ENCODE peak calls at places on chromosomes 7 and 10, in nine cellular contexts. M is NT2/D1; S is kidney tubule cell; K is occipital lobe; N is adrenal gland; T is CD4-positive, CD25-positive, alpha-beta regulatory T cell; X is NB4; E is AG04449; G is activated CD8-positive, alpha-beta T cell treated with anti-CD3 and anti-CD28 coated beads, Interleukin-2, amount 10 ng/mL, durations not matched to agents 7 days and 5 days. A is an unnamed sample.

GRCh38 chr7:1862560-1862959 is 192.5 kb downstream of the ELFN1 start:
- DNase-seq in M (no peak), S (no peak), K (no peak), N (no peak), T (no peak), X (no peak), E (no peak), G (no peak), A (no peak)

GRCh38 chr7:2576742-2577491 is 18.1 kb downstream of the IQCE start:
- DNase-seq in M (no peak), S (no peak), K (no peak), N (no peak), T (no peak), X (no peak), E (no peak), G (no peak), A (no peak)

GRCh38 chr7:131753620-131754222 is 197.3 kb upstream of the PODXL start:
- DNase-seq in M (no peak), S (peak; percentile 22), K (no peak), N (no peak), T (no peak), X (peak; percentile 19), E (no peak), G (no peak), A (no peak)

GRCh38 chr7:79529896-79530235 is 76.4 kb upstream of the MAGI2 start:
- DNase-seq in M (no peak), S (peak; percentile 87), K (no peak), N (no peak), T (no peak), X (no peak), E (no peak), G (no peak), A (no peak)

GRCh38 chr10:34985823-34986222 is 104.3 kb downstream of the CUL2 start:
- DNase-seq in M (no peak), S (peak; percentile 38), K (no peak), N (no peak), T (no peak), X (peak; percentile 21), E (no peak), G (no peak), A (no peak)

GRCh38 chr7:33062023-33062781 is at the start of gene NT5C3A:
- DNase-seq in M (peak; percentile 35), S (peak; percentile 45), K (no peak), N (peak; percentile 61), T (no peak), X (peak; percentile 70), E (no peak), G (peak; percentile 51), A (no peak)

GRCh38 chr10:77533887-77534278 is 103.7 kb downstream of the KCNMA1 start:
- DNase-seq in M (no peak), S (peak; percentile 31), K (no peak), N (no peak), T (no peak), X (no peak), E (no peak), G (no peak), A (no peak)

GRCh38 chr7:104926189-104926904 is 87.7 kb upstream of the KMT2E start:
- DNase-seq in M (no peak), S (peak; percentile 51), K (no peak), N (no peak), T (no peak), X (no peak), E (no peak), G (no peak), A (no peak)

GRCh38 chr7:121302214-121302745 is 26.5 kb upstream of the WNT16 start:
- DNase-seq in M (no peak), S (peak; percentile 73), K (no peak), N (no peak), T (no peak), X (no peak), E (no peak), G (no peak), A (no peak)

GRCh38 chr7:98470131-98470985 is 69.5 kb upstream of the BAIAP2L1 start:
- DNase-seq in M (peak; percentile 46), S (peak; percentile 10), K (no peak), N (peak; percentile 60), T (no peak), X (no peak), E (no peak), G (peak; percentile 26), A (no peak)

GRCh38 chr10:8487346-8487745 is 432.9 kb downstream of the GATA3 start:
- DNase-seq in M (no peak), S (no peak), K (no peak), N (no peak), T (no peak), X (no peak), E (no peak), G (no peak), A (no peak)

GRCh38 chr10:17590969-17591645 is 26.1 kb downstream of the HACD1 start:
- DNase-seq in M (no peak), S (no peak), K (no peak), N (no peak), T (no peak), X (no peak), E (no peak), G (no peak), A (no peak)

GRCh38 chr7:95473276-95473985 is 12.3 kb upstream of the ASB4 start:
- DNase-seq in M (no peak), S (no peak), K (no peak), N (no peak), T (no peak), X (no peak), E (no peak), G (no peak), A (no peak)

GRCh38 chr10:100829103-100829870 is 83.5 kb upstream of the SLF2 start:
- DNase-seq in M (no peak), S (no peak), K (no peak), N (peak; percentile 33), T (peak; percentile 7), X (no peak), E (no peak), G (no peak), A (no peak)

GRCh38 chr10:119769886-119770285 is 44.0 kb downstream of the INPP5F start:
- DNase-seq in M (no peak), S (peak; percentile 48), K (no peak), N (no peak), T (no peak), X (no peak), E (no peak), G (no peak), A (no peak)

GRCh38 chr10:96645191-96645721 is 58.4 kb upstream of the TM9SF3 start:
- DNase-seq in M (no peak), S (peak; percentile 14), K (no peak), N (peak; percentile 59), T (no peak), X (no peak), E (no peak), G (no peak), A (peak; percentile 89)

GRCh38 chr7:16787141-16787540 is 17.7 kb downstream of the AGR2 start:
- DNase-seq in M (no peak), S (no peak), K (no peak), N (no peak), T (no peak), X (no peak), E (no peak), G (no peak), A (no peak)

GRCh38 chr7:50436133-50436802 is 13.9 kb downstream of the FIGNL1 start:
- DNase-seq in M (no peak), S (peak; percentile 87), K (no peak), N (no peak), T (no peak), X (no peak), E (no peak), G (no peak), A (no peak)

GRCh38 chr7:68176974-68177373 is 1180.3 kb downstream of the TYW1 start:
- DNase-seq in M (peak; percentile 80), S (peak; percentile 84), K (no peak), N (peak; percentile 82), T (no peak), X (peak; percentile 78), E (peak; percentile 12), G (no peak), A (no peak)

GRCh38 chr10:46014215-46014614 is 16.2 kb downstream of the NCOA4 start:
- DNase-seq in M (no peak), S (peak; percentile 37), K (no peak), N (no peak), T (no peak), X (no peak), E (no peak), G (no peak), A (no peak)

GRCh38 chr7:74216361-74216761 is 6.6 kb downstream of the LAT2 start:
- DNase-seq in M (no peak), S (no peak), K (no peak), N (no peak), T (no peak), X (peak; percentile 80), E (no peak), G (no peak), A (no peak)

GRCh38 chr7:4030346-4030745 is 651.7 kb upstream of the FOXK1 start:
- DNase-seq in M (no peak), S (no peak), K (no peak), N (no peak), T (no peak), X (no peak), E (no peak), G (no peak), A (no peak)

GRCh38 chr7:18345641-18346234 is 149.8 kb upstream of the HDAC9 start:
- DNase-seq in M (peak; percentile 66), S (peak; percentile 56), K (no peak), N (peak; percentile 63), T (peak; percentile 18), X (peak; percentile 78), E (no peak), G (peak; percentile 34), A (peak; percentile 43)